ENCODE peak calls at places on chromosome 16, in five cellular contexts. W is brain microvascular endothelial cell; N is NCI-H446; J is stimulated activated CD8-positive, alpha-beta memory T cell treated with anti-CD3 and anti-CD28 coated beads, Interleukin-4, amount 100 ng/mL, for 1 hour; Z is AG08395. F is an unnamed sample.

GRCh38 chr16:87332150-87332549 is 15.0 kb upstream of the C16orf95 start:
- DNase-seq in W (peak; percentile 12), N (no peak), J (no peak), Z (no peak), F (no peak)

GRCh38 chr16:4947722-4948503 is 10.2 kb upstream of the SEC14L5 start:
- DNase-seq in W (no peak), N (no peak), J (no peak), Z (no peak), F (no peak)

GRCh38 chr16:78129349-78129748 is 29.9 kb downstream of the WWOX start:
- DNase-seq in W (no peak), N (no peak), J (no peak), Z (no peak), F (no peak)

GRCh38 chr16:30395992-30396560 is 856 bp downstream of the ZNF48 start:
- DNase-seq in W (no peak), N (no peak), J (no peak), Z (no peak), F (peak; percentile 52)

GRCh38 chr16:79380990-79381389 is 219.5 kb downstream of the MAF start:
- DNase-seq in W (no peak), N (no peak), J (no peak), Z (no peak), F (no peak)

GRCh38 chr16:920722-921121 is 50.1 kb downstream of the LMF1 start:
- DNase-seq in W (peak; percentile 25), N (no peak), J (no peak), Z (peak; percentile 69), F (peak; percentile 84)

GRCh38 chr16:71185366-71185765 is 45.2 kb downstream of the HYDIN start:
- DNase-seq in W (peak; percentile 2), N (no peak), J (no peak), Z (no peak), F (no peak)

GRCh38 chr16:23269248-23270091 is 32.6 kb upstream of the SCNN1B start:
- DNase-seq in W (no peak), N (no peak), J (no peak), Z (no peak), F (no peak)

GRCh38 chr16:9364721-9365693 is 273.6 kb downstream of the HAPSTR1 start:
- DNase-seq in W (no peak), N (no peak), J (no peak), Z (no peak), F (no peak)

GRCh38 chr16:27571433-27572306 is 21.7 kb downstream of the KATNIP start:
- DNase-seq in W (no peak), N (no peak), J (no peak), Z (no peak), F (no peak)

GRCh38 chr16:86346034-86346433 is 164.3 kb upstream of the FOXF1 start:
- DNase-seq in W (no peak), N (no peak), J (no peak), Z (no peak), F (no peak)

GRCh38 chr16:86578499-86579267 is at the start of gene FOXL1:
- DNase-seq in W (peak; percentile 78), N (no peak), J (no peak), Z (peak; percentile 34), F (peak; percentile 78)

GRCh38 chr16:85471469-85472431 is 141.4 kb upstream of the GSE1 start:
- DNase-seq in W (no peak), N (no peak), J (no peak), Z (no peak), F (no peak)

GRCh38 chr16:79316004-79316458 is 284.5 kb downstream of the MAF start:
- DNase-seq in W (no peak), N (no peak), J (no peak), Z (no peak), F (no peak)

GRCh38 chr16:16150117-16150877 is 73.0 kb downstream of the ABCC6 start:
- DNase-seq in W (peak; percentile 16), N (no peak), J (no peak), Z (peak; percentile 32), F (peak; percentile 55)

GRCh38 chr16:9797306-9797705 is 384.9 kb downstream of the GRIN2A start:
- DNase-seq in W (peak; percentile 68), N (no peak), J (no peak), Z (peak; percentile 11), F (no peak)

GRCh38 chr16:53960954-53961616 is 257.1 kb downstream of the FTO start:
- DNase-seq in W (no peak), N (no peak), J (no peak), Z (no peak), F (no peak)

GRCh38 chr16:9836118-9836736 is 346.0 kb downstream of the GRIN2A start:
- DNase-seq in W (peak; percentile 16), N (no peak), J (no peak), Z (peak; percentile 34), F (peak; percentile 49)

GRCh38 chr16:65083181-65083845 is 38.5 kb downstream of the CDH11 start:
- DNase-seq in W (no peak), N (no peak), J (no peak), Z (no peak), F (no peak)

GRCh38 chr16:69118468-69118867 is 13.0 kb downstream of the HAS3 start:
- DNase-seq in W (no peak), N (no peak), J (no peak), Z (no peak), F (no peak)

GRCh38 chr16:86531641-86532525 is 21.6 kb downstream of the FOXF1 start:
- DNase-seq in W (no peak), N (no peak), J (no peak), Z (no peak), F (no peak)

GRCh38 chr16:27401768-27402568 is at the start of gene IL21R:
- DNase-seq in W (peak; percentile 59), N (no peak), J (peak; percentile 82), Z (peak; percentile 81), F (peak; percentile 82)

GRCh38 chr16:81265658-81266451 is 27.4 kb downstream of the BCO1 start:
- DNase-seq in W (no peak), N (peak; percentile 10), J (no peak), Z (no peak), F (peak; percentile 28)

GRCh38 chr16:87126403-87127025 is 190.7 kb downstream of the C16orf95 start:
- DNase-seq in W (no peak), N (no peak), J (no peak), Z (no peak), F (no peak)

GRCh38 chr16:48597563-48598392 is 12.2 kb downstream of the N4BP1 start:
- DNase-seq in W (no peak), N (no peak), J (no peak), Z (no peak), F (no peak)